ENCODE peak calls at places on chromosome 15, in four cellular contexts. One of them, this sample, is unnamed.

GRCh38 chr15:76198456-76199105 is 112.7 kb downstream of the ETFA start:
- DNase-seq in NCI-H1092 treated with DMSO at 0.1 percent for 48 hours: no peak
- DNase-seq in amniotic stem cell: no peak
- DNase-seq in H54: no peak
- DNase-seq in this sample: no peak

GRCh38 chr15:80250614-80251504 is 1.2 kb downstream of the CTXND1 start:
- DNase-seq in NCI-H1092 treated with DMSO at 0.1 percent for 48 hours: no peak
- DNase-seq in H54: no peak
- DNase-seq in amniotic stem cell: no peak
- DNase-seq in this sample: no peak

GRCh38 chr15:93088981-93089854 is at the start of gene RGMA:
- DNase-seq in H54: no peak
- DNase-seq in NCI-H1092 treated with DMSO at 0.1 percent for 48 hours: peak
- DNase-seq in amniotic stem cell: no peak
- DNase-seq in this sample: peak

GRCh38 chr15:65323071-65323511 is 18.6 kb downstream of the RNU5B-1 start:
- DNase-seq in H54: no peak
- DNase-seq in NCI-H1092 treated with DMSO at 0.1 percent for 48 hours: peak
- DNase-seq in amniotic stem cell: no peak
- DNase-seq in this sample: peak

GRCh38 chr15:94294556-94294955 is 63.2 kb downstream of the MCTP2 start:
- DNase-seq in NCI-H1092 treated with DMSO at 0.1 percent for 48 hours: no peak
- DNase-seq in H54: no peak
- DNase-seq in amniotic stem cell: no peak
- DNase-seq in this sample: no peak

GRCh38 chr15:61749169-61749568 is 311.1 kb downstream of the VPS13C start:
- DNase-seq in H54: no peak
- DNase-seq in amniotic stem cell: no peak
- DNase-seq in NCI-H1092 treated with DMSO at 0.1 percent for 48 hours: no peak
- DNase-seq in this sample: no peak

GRCh38 chr15:65386886-65387285 is 9.1 kb upstream of the IGDCC3 start:
- DNase-seq in NCI-H1092 treated with DMSO at 0.1 percent for 48 hours: no peak
- DNase-seq in H54: no peak
- DNase-seq in amniotic stem cell: no peak
- DNase-seq in this sample: no peak

GRCh38 chr15:43930079-43930478 is 103.3 kb downstream of the WDR76 start:
- DNase-seq in NCI-H1092 treated with DMSO at 0.1 percent for 48 hours: no peak
- DNase-seq in amniotic stem cell: no peak
- DNase-seq in H54: peak
- DNase-seq in this sample: no peak

GRCh38 chr15:60389261-60390077 is 8.3 kb downstream of the ANXA2 start:
- DNase-seq in H54: no peak
- DNase-seq in amniotic stem cell: no peak
- DNase-seq in NCI-H1092 treated with DMSO at 0.1 percent for 48 hours: no peak
- DNase-seq in this sample: no peak

GRCh38 chr15:30921106-30921505 is 17.4 kb downstream of the FAN1 start:
- DNase-seq in H54: no peak
- DNase-seq in NCI-H1092 treated with DMSO at 0.1 percent for 48 hours: no peak
- DNase-seq in amniotic stem cell: no peak
- DNase-seq in this sample: no peak

GRCh38 chr15:92391640-92392039 is 2.0 kb upstream of the ST8SIA2 start:
- DNase-seq in H54: no peak
- DNase-seq in NCI-H1092 treated with DMSO at 0.1 percent for 48 hours: no peak
- DNase-seq in amniotic stem cell: no peak
- DNase-seq in this sample: peak

GRCh38 chr15:28022181-28022580 is 76.9 kb downstream of the OCA2 start:
- DNase-seq in NCI-H1092 treated with DMSO at 0.1 percent for 48 hours: no peak
- DNase-seq in H54: no peak
- DNase-seq in amniotic stem cell: no peak
- DNase-seq in this sample: no peak

GRCh38 chr15:60062826-60063225 is 58.7 kb downstream of the FOXB1 start:
- DNase-seq in NCI-H1092 treated with DMSO at 0.1 percent for 48 hours: no peak
- DNase-seq in amniotic stem cell: no peak
- DNase-seq in H54: no peak
- DNase-seq in this sample: no peak

GRCh38 chr15:33200903-33201302 is 6.4 kb upstream of the FMN1 start:
- DNase-seq in NCI-H1092 treated with DMSO at 0.1 percent for 48 hours: no peak
- DNase-seq in H54: no peak
- DNase-seq in amniotic stem cell: no peak
- DNase-seq in this sample: no peak

GRCh38 chr15:80228959-80229610 is 22.9 kb downstream of the CTXND1 start:
- DNase-seq in H54: peak
- DNase-seq in NCI-H1092 treated with DMSO at 0.1 percent for 48 hours: no peak
- DNase-seq in amniotic stem cell: no peak
- DNase-seq in this sample: no peak